ENCODE peak calls at places on chromosomes 16 and 17, in four cellular contexts. H is A549, D is uterus, G is adrenal gland. I is an unnamed sample.

GRCh38 chr16:48541108-48541786 is 68.7 kb downstream of the N4BP1 start:
- DNase-seq in G (no peak), D (no peak), H (no peak), I (no peak)

GRCh38 chr17:17741346-17742023 is 60.2 kb downstream of the RAI1 start:
- DNase-seq in G (peak), D (no peak), H (no peak), I (peak)

GRCh38 chr16:86611958-86612357 is 33.6 kb downstream of the FOXL1 start:
- DNase-seq in H (no peak), D (no peak), G (no peak), I (no peak)

GRCh38 chr16:88686062-88686438 is 257 bp downstream of the SNAI3 start:
- DNase-seq in H (no peak), D (no peak), G (no peak), I (no peak)

GRCh38 chr17:2137342-2138098 is 82.6 kb downstream of the HIC1 start:
- DNase-seq in H (no peak), G (peak), D (no peak), I (peak)

GRCh38 chr16:14324581-14324980 is 253.5 kb downstream of the MRTFB start:
- DNase-seq in G (peak), D (no peak), H (no peak), I (no peak)

GRCh38 chr17:42617956-42618431 is 8.5 kb downstream of the TUBG1 start:
- DNase-seq in H (no peak), G (no peak), D (no peak), I (no peak)

GRCh38 chr17:15882777-15883176 is 62.2 kb upstream of the ADORA2B start:
- DNase-seq in G (peak), H (no peak), D (no peak), I (no peak)

GRCh38 chr17:35577826-35578194 is 561 bp downstream of the PEX12 start:
- DNase-seq in G (no peak), H (no peak), D (no peak), I (no peak)

GRCh38 chr17:70810609-70811008 is 641.3 kb downstream of the KCNJ2 start:
- DNase-seq in G (no peak), H (no peak), D (no peak), I (no peak)

GRCh38 chr17:6643460-6644125 is 2.7 kb downstream of the TXNDC17 start:
- DNase-seq in D (no peak), G (no peak), H (no peak), I (no peak)

GRCh38 chr17:47099987-47100711 is 88.9 kb downstream of the CDC27 start:
- DNase-seq in G (peak), D (peak), H (peak), I (peak)
- TF ChIP-seq POLR2A in G (peak), D (no peak), H (peak), I (peak)

GRCh38 chr16:10741844-10742243 is 1.8 kb upstream of the NUBP1 start:
- DNase-seq in H (no peak), G (no peak), D (no peak), I (no peak)

GRCh38 chr16:10745856-10746255 is 2.2 kb downstream of the NUBP1 start:
- DNase-seq in D (peak), G (no peak), H (no peak), I (no peak)

GRCh38 chr16:10743227-10743609 is 424 bp upstream of the NUBP1 start:
- DNase-seq in D (no peak), G (no peak), H (no peak), I (no peak)

GRCh38 chr16:10744370-10745030 is 858 bp downstream of the NUBP1 start:
- DNase-seq in D (no peak), H (no peak), G (peak), I (no peak)

GRCh38 chr16:10743610-10744369 is at the start of gene NUBP1:
- DNase-seq in H (peak), D (peak), G (peak), I (peak)
- TF ChIP-seq POLR2A in H (peak), D (peak), G (peak), I (peak)

GRCh38 chr16:635573-636205 is 416 bp downstream of the METTL26 start:
- DNase-seq in G (peak), H (no peak), D (no peak), I (no peak)

GRCh38 chr16:634996-635395 is 1.1 kb downstream of the METTL26 start:
- DNase-seq in H (no peak), D (no peak), G (no peak), I (no peak)

GRCh38 chr16:637081-638018 is 1.2 kb upstream of the METTL26 start:
- DNase-seq in G (peak), D (peak), H (peak), I (peak)

GRCh38 chr16:638034-638543 is 2.0 kb upstream of the METTL26 start:
- DNase-seq in G (peak), D (no peak), H (no peak), I (no peak)

GRCh38 chr16:636206-637080 is at the start of gene METTL26:
- DNase-seq in H (peak), D (peak), G (peak), I (peak)
- TF ChIP-seq POLR2A in H (peak), D (peak), G (peak), I (peak)

DNA sequence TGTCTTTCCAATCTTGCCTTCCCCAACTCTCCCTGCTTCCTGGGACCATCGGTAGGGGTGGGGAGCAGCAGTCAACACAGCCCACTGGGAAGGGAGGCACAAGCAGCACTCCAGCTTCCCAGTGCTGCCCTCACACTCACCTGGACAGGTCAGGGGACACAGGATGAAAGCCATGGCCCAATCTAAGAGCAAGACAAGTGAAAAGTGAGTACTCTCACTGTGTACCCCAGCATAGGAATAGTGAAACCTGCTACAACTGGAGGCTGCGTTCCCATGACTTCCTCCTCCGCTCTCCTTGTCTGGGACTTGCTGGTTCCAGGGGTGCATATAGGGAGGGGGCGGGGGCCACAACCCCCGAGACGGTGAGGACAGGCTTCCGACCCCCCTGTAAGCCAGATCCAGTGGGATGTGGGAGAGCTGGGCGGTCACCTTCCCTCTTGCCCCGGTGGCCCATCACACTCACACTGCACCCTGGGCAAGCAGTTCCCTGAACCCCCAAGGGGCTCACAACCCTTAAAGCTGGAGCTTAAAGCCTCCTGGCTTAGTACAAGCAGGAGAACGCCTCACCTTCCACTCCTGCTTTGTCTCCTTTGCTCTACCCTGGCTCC is 29.5 kb upstream of the SLC25A19 start:
- DNase-seq in G (no peak), H (no peak), D (no peak), I (no peak)
- TF ChIP-seq POLR2A in G (no peak), H (no peak), D (no peak), I (no peak)

DNA sequence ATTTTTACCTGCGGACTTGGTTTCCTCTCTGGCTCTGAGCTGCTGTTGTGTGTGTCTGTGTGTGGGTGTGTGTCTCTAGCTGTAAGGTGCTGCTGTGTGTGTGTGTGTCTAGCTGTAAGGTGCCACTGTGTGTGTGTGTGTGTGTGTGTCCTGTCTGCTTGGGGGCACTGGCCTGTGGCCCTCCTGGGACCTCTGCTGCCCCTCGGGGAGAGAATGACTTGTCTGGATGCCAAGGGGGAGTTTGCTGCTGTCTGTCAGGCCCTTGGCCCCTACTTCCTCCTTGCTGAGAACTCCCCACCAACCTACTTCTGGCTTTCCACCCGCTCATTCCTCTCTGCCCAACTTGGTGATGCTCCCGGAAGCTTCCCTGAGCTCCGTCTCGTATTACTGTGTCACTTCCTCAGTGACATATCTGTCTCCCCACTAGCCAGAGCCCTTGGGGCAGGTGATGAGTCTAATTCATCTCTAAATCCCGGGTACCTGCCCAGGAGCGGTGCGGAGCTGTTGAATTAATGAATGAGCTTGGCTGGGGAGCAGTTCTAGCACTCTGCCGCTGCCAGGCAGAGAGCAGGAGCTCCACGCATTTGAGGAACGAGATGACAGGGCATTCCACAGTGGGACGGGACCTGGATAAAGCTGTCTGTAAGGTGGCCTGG is 3.5 kb upstream of the LASP1NB start:
- DNase-seq in G (no peak), H (no peak), D (no peak), I (no peak)
- TF ChIP-seq POLR2A in G (no peak), H (no peak), D (no peak), I (no peak)

GRCh38 chr16:29912087-29912486 is 11.8 kb downstream of the ASPHD1 start:
- DNase-seq in D (no peak), H (no peak), G (no peak), I (no peak)

GRCh38 chr16:29911676-29912010 is 11.4 kb downstream of the ASPHD1 start:
- DNase-seq in H (no peak), G (no peak), D (no peak), I (no peak)

GRCh38 chr16:29916979-29917378 is 9.0 kb downstream of the KCTD13 start:
- DNase-seq in D (no peak), G (no peak), H (no peak), I (no peak)

GRCh38 chr16:29913514-29913913 is 12.5 kb downstream of the KCTD13 start:
- DNase-seq in H (no peak), G (no peak), D (no peak), I (no peak)

DNA sequence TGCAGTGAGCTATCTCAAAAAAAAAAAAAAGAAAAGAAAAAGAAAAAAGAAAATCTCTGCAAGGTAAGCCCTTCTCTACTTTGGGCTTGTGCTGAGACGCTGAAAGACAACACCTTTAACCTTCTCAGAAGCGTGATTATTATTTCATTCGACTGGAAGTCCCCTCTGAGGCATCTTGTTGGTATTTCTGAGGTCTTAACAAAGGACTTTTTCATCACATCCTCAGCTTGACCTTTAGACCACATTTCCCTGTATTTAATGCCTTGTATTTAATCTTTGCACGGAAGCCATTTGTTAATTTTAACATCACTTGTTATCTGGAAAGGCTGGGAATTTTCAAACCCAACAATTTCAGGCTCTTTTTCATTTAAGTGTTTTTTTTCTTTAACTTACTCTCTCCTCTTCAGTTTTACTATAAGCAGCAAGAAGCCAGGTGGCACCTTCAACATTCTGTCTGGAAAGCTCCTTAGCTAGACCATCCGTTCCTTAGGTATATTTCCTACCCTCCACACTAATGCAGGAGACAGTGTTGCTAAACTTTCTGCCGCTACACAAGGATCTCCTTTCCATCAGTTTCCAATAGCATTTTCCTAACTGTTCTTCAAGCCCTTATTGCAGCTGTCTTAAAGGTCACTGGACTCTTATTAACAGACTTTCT is 10.3 kb downstream of the KCTD13 start:
- DNase-seq in D (no peak), G (no peak), H (peak), I (no peak)
- TF ChIP-seq POLR2A in D (no peak), G (no peak), H (no peak), I (no peak)

GRCh38 chr17:81859906-81860755 is at the start of gene P4HB:
- DNase-seq in D (peak), G (no peak), H (no peak), I (no peak)

GRCh38 chr17:81858170-81858966 is 2.0 kb downstream of the P4HB start:
- DNase-seq in D (no peak), G (peak), H (no peak), I (no peak)

GRCh38 chr17:81858967-81859905 is 1.1 kb downstream of the P4HB start:
- DNase-seq in H (no peak), G (peak), D (no peak), I (no peak)

GRCh38 chr17:81863123-81863675 is 2.9 kb upstream of the P4HB start:
- DNase-seq in D (no peak), G (no peak), H (no peak), I (no peak)

DNA sequence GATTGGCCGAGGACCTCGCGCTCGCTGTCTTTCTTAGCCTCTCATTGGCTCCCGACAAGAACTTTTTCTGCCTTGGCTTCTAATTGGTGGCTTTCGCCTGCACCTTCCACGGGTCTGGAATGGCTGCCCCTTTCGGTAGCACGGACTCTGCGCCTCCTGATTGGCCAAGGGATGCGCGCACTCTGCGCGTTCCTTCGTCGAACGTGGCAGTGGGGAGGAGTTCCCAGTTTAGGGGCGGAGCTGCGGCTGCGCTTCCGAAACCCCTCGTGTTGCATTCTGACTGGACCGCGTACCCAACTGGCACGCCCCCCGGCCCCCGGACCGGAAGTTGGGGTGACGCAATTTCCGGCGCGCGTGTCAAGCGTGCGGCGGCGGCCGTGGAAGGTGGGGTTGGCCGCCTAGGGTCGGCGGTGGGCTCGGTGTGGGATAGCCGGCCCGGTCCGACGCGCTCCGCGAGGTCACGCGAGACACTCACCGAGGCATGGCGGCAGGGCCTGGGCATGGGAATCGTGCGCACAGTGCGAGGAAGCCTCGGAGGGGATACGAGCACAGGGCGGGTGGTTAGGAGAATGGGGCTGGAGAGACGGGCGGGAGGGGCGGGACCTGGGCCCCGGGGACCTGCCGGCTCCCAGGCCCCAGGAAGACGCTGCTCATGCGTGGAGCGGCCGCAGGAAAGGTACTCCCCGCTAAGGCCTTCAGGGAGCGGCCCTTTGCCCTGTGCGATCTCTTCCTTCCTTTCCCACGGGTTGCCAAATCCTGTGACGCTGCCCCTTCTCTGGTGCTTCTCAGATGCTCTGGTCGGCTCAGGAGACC is 627 bp upstream of the P4HB start:
- DNase-seq in D (peak), G (peak), H (peak), I (peak)
- TF ChIP-seq POLR2A in D (peak), G (peak), H (peak), I (peak)

DNA sequence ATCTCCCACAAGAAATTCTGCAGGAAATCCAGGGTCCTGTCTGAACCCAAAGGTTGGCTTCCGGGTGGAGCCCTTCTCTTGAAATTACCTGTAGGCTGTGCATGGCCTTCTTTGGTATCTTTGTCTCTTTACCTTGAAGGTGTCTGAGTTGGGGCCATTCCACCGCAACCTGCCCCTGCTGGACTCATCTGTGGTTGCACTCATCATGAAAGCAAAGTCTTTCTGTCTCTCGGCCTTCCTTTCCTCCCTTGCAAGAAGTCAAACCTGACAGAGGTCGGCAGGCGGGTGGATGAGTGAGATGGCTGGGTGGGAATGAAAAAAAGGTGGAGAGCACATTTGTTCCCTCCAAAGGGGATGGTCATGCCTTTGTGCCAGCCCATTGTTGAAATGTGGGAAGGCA is 25.1 kb downstream of the SALL1 start:
- DNase-seq in H (no peak), D (no peak), G (no peak), I (no peak)
- TF ChIP-seq POLR2A in H (no peak), D (no peak), G (no peak), I (no peak)

I was measured in prostate gland.